ENCODE peak calls at places on chromosomes 2 and 18, in eight cellular contexts. One of them, this sample, is unnamed. For H3K4me1, the result is how much of the 10 kb centered on the place peaks cover.

GRCh38 chr2:96241901-96242611 is 23.7 kb downstream of the TMEM127 start:
- DNase-seq in suprapubic skin: no peak
- DNase-seq in heart left ventricle: peak
- DNase-seq in PC-3: peak
- DNase-seq in IMR-90: peak
- DNase-seq in cardiac muscle cell: no peak
- DNase-seq in pancreas: no peak
- DNase-seq in right cardiac atrium: peak
- DNase-seq in this sample: no peak

GRCh38 chr2:38722271-38723115 is 28.7 kb downstream of the SRSF7 start:
- DNase-seq in suprapubic skin: no peak
- DNase-seq in heart left ventricle: no peak
- DNase-seq in PC-3: no peak
- DNase-seq in IMR-90: no peak
- DNase-seq in cardiac muscle cell: peak
- DNase-seq in pancreas: no peak
- DNase-seq in right cardiac atrium: no peak
- DNase-seq in this sample: no peak

GRCh38 chr2:20217041-20217970 is 7.6 kb downstream of the SDC1 start:
- DNase-seq in suprapubic skin: peak
- DNase-seq in heart left ventricle: peak
- DNase-seq in PC-3: peak
- DNase-seq in IMR-90: no peak
- DNase-seq in cardiac muscle cell: no peak
- DNase-seq in pancreas: no peak
- DNase-seq in right cardiac atrium: no peak
- DNase-seq in this sample: peak

GRCh38 chr18:26301681-26302080 is 75.4 kb downstream of the TAF4B start:
- DNase-seq in suprapubic skin: no peak
- DNase-seq in heart left ventricle: no peak
- DNase-seq in PC-3: no peak
- DNase-seq in IMR-90: no peak
- DNase-seq in cardiac muscle cell: no peak
- DNase-seq in pancreas: no peak
- DNase-seq in right cardiac atrium: no peak
- DNase-seq in this sample: no peak

GRCh38 chr2:241844066-241844728 is 14.5 kb downstream of the PDCD1 start:
- DNase-seq in suprapubic skin: peak
- DNase-seq in heart left ventricle: peak
- DNase-seq in PC-3: peak
- DNase-seq in IMR-90: peak
- DNase-seq in cardiac muscle cell: peak
- DNase-seq in pancreas: peak
- DNase-seq in right cardiac atrium: peak
- DNase-seq in this sample: peak

GRCh38 chr18:57802166-57802868 is 798 bp downstream of the ATP8B1 start:
- DNase-seq in suprapubic skin: no peak
- DNase-seq in heart left ventricle: no peak
- DNase-seq in PC-3: no peak
- DNase-seq in IMR-90: no peak
- DNase-seq in cardiac muscle cell: no peak
- DNase-seq in pancreas: peak
- DNase-seq in right cardiac atrium: no peak
- DNase-seq in this sample: no peak

GRCh38 chr2:117982376-117983033 is 31.4 kb downstream of the CCDC93 start:
- DNase-seq in suprapubic skin: no peak
- DNase-seq in heart left ventricle: no peak
- DNase-seq in PC-3: no peak
- DNase-seq in IMR-90: no peak
- DNase-seq in cardiac muscle cell: peak
- DNase-seq in pancreas: no peak
- DNase-seq in right cardiac atrium: no peak
- DNase-seq in this sample: no peak

GRCh38 chr2:191166111-191166755 is 15.4 kb upstream of the STAT4 start:
- DNase-seq in suprapubic skin: no peak
- DNase-seq in heart left ventricle: no peak
- DNase-seq in PC-3: peak
- DNase-seq in IMR-90: peak
- DNase-seq in cardiac muscle cell: peak
- DNase-seq in pancreas: no peak
- DNase-seq in right cardiac atrium: no peak
- DNase-seq in this sample: peak

DNA sequence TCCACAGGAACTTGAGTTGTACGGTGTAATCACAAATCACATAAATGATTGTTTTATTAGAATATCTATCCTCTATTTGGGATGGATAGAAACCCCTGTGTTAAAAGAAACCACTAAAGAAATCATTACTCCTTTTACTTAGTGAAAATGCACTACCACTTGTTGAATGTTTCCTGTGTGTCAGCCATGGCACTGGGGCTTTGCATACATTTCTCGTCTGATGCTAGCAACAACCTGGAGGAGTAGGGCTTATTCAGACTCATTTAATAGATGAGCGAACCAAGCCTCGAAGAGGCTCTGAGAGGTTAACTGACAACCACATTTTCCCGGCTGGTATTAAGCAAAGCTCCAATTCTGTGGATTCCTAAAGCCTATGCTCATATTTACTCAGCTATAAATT is 60.5 kb upstream of the PELI1 start:
- DNase-seq in suprapubic skin: no peak
- DNase-seq in heart left ventricle: no peak
- DNase-seq in PC-3: peak
- DNase-seq in IMR-90: no peak
- DNase-seq in cardiac muscle cell: no peak
- DNase-seq in pancreas: no peak
- DNase-seq in right cardiac atrium: no peak
- DNase-seq in this sample: no peak
- H3K4me1 ChIP-seq in suprapubic skin: under half
- H3K4me1 ChIP-seq in heart left ventricle: under half
- H3K4me1 ChIP-seq in PC-3: under half
- H3K4me1 ChIP-seq in IMR-90: under half
- H3K4me1 ChIP-seq in cardiac muscle cell: under half
- H3K4me1 ChIP-seq in pancreas: under half
- H3K4me1 ChIP-seq in right cardiac atrium: under half
- H3K4me1 ChIP-seq in this sample: under half

GRCh38 chr18:79569720-79570119 is 109.9 kb upstream of the CTDP1 start:
- DNase-seq in suprapubic skin: peak
- DNase-seq in heart left ventricle: no peak
- DNase-seq in PC-3: no peak
- DNase-seq in IMR-90: no peak
- DNase-seq in cardiac muscle cell: no peak
- DNase-seq in pancreas: peak
- DNase-seq in right cardiac atrium: no peak
- DNase-seq in this sample: no peak

GRCh38 chr18:79564441-79564840 is 115.2 kb upstream of the CTDP1 start:
- DNase-seq in suprapubic skin: no peak
- DNase-seq in heart left ventricle: no peak
- DNase-seq in PC-3: no peak
- DNase-seq in IMR-90: no peak
- DNase-seq in cardiac muscle cell: no peak
- DNase-seq in pancreas: no peak
- DNase-seq in right cardiac atrium: no peak
- DNase-seq in this sample: no peak

GRCh38 chr18:79567481-79568147 is 112.0 kb upstream of the CTDP1 start:
- DNase-seq in suprapubic skin: peak
- DNase-seq in heart left ventricle: peak
- DNase-seq in PC-3: no peak
- DNase-seq in IMR-90: peak
- DNase-seq in cardiac muscle cell: peak
- DNase-seq in pancreas: peak
- DNase-seq in right cardiac atrium: peak
- DNase-seq in this sample: peak

GRCh38 chr18:79568543-79569205 is 110.9 kb upstream of the CTDP1 start:
- DNase-seq in suprapubic skin: peak
- DNase-seq in heart left ventricle: peak
- DNase-seq in PC-3: no peak
- DNase-seq in IMR-90: no peak
- DNase-seq in cardiac muscle cell: no peak
- DNase-seq in pancreas: peak
- DNase-seq in right cardiac atrium: no peak
- DNase-seq in this sample: no peak

GRCh38 chr18:79566841-79567370 is 112.7 kb upstream of the CTDP1 start:
- DNase-seq in suprapubic skin: peak
- DNase-seq in heart left ventricle: peak
- DNase-seq in PC-3: no peak
- DNase-seq in IMR-90: no peak
- DNase-seq in cardiac muscle cell: no peak
- DNase-seq in pancreas: peak
- DNase-seq in right cardiac atrium: no peak
- DNase-seq in this sample: no peak
- H3K4me1 ChIP-seq in suprapubic skin: under half
- H3K4me1 ChIP-seq in heart left ventricle: under half
- H3K4me1 ChIP-seq in PC-3: under half
- H3K4me1 ChIP-seq in IMR-90: under half
- H3K4me1 ChIP-seq in cardiac muscle cell: under half
- H3K4me1 ChIP-seq in pancreas: under half
- H3K4me1 ChIP-seq in right cardiac atrium: under half
- H3K4me1 ChIP-seq in this sample: under half

GRCh38 chr2:157790780-157791179 is 85.3 kb downstream of the ACVR1 start:
- DNase-seq in suprapubic skin: no peak
- DNase-seq in heart left ventricle: no peak
- DNase-seq in PC-3: no peak
- DNase-seq in IMR-90: no peak
- DNase-seq in cardiac muscle cell: no peak
- DNase-seq in pancreas: no peak
- DNase-seq in right cardiac atrium: no peak
- DNase-seq in this sample: no peak
- H3K4me1 ChIP-seq in suprapubic skin: under half
- H3K4me1 ChIP-seq in heart left ventricle: half or more
- H3K4me1 ChIP-seq in PC-3: under half
- H3K4me1 ChIP-seq in IMR-90: under half
- H3K4me1 ChIP-seq in cardiac muscle cell: under half
- H3K4me1 ChIP-seq in pancreas: under half
- H3K4me1 ChIP-seq in right cardiac atrium: under half
- H3K4me1 ChIP-seq in this sample: under half

GRCh38 chr18:34999734-35000397 is 41.3 kb upstream of the MAPRE2 start:
- DNase-seq in suprapubic skin: no peak
- DNase-seq in heart left ventricle: no peak
- DNase-seq in PC-3: no peak
- DNase-seq in IMR-90: no peak
- DNase-seq in cardiac muscle cell: no peak
- DNase-seq in pancreas: no peak
- DNase-seq in right cardiac atrium: no peak
- DNase-seq in this sample: no peak
- H3K4me1 ChIP-seq in suprapubic skin: under half
- H3K4me1 ChIP-seq in heart left ventricle: under half
- H3K4me1 ChIP-seq in PC-3: under half
- H3K4me1 ChIP-seq in IMR-90: under half
- H3K4me1 ChIP-seq in cardiac muscle cell: under half
- H3K4me1 ChIP-seq in pancreas: under half
- H3K4me1 ChIP-seq in right cardiac atrium: under half
- H3K4me1 ChIP-seq in this sample: under half

GRCh38 chr18:7750095-7750663 is 183.1 kb downstream of the PTPRM start:
- DNase-seq in suprapubic skin: no peak
- DNase-seq in heart left ventricle: no peak
- DNase-seq in PC-3: no peak
- DNase-seq in IMR-90: no peak
- DNase-seq in cardiac muscle cell: no peak
- DNase-seq in pancreas: no peak
- DNase-seq in right cardiac atrium: no peak
- DNase-seq in this sample: no peak

GRCh38 chr18:7750966-7751365 is 183.8 kb downstream of the PTPRM start:
- DNase-seq in suprapubic skin: no peak
- DNase-seq in heart left ventricle: no peak
- DNase-seq in PC-3: no peak
- DNase-seq in IMR-90: no peak
- DNase-seq in cardiac muscle cell: no peak
- DNase-seq in pancreas: no peak
- DNase-seq in right cardiac atrium: no peak
- DNase-seq in this sample: no peak

GRCh38 chr18:7749001-7749391 is 181.9 kb downstream of the PTPRM start:
- DNase-seq in suprapubic skin: no peak
- DNase-seq in heart left ventricle: no peak
- DNase-seq in PC-3: no peak
- DNase-seq in IMR-90: no peak
- DNase-seq in cardiac muscle cell: peak
- DNase-seq in pancreas: no peak
- DNase-seq in right cardiac atrium: no peak
- DNase-seq in this sample: no peak

GRCh38 chr18:7748252-7749000 is 181.3 kb downstream of the PTPRM start:
- DNase-seq in suprapubic skin: no peak
- DNase-seq in heart left ventricle: no peak
- DNase-seq in PC-3: no peak
- DNase-seq in IMR-90: no peak
- DNase-seq in cardiac muscle cell: no peak
- DNase-seq in pancreas: no peak
- DNase-seq in right cardiac atrium: no peak
- DNase-seq in this sample: no peak

GRCh38 chr18:7749510-7749981 is 182.4 kb downstream of the PTPRM start:
- DNase-seq in suprapubic skin: no peak
- DNase-seq in heart left ventricle: no peak
- DNase-seq in PC-3: no peak
- DNase-seq in IMR-90: no peak
- DNase-seq in cardiac muscle cell: peak
- DNase-seq in pancreas: no peak
- DNase-seq in right cardiac atrium: no peak
- DNase-seq in this sample: no peak
- H3K4me1 ChIP-seq in suprapubic skin: under half
- H3K4me1 ChIP-seq in heart left ventricle: half or more
- H3K4me1 ChIP-seq in PC-3: under half
- H3K4me1 ChIP-seq in IMR-90: under half
- H3K4me1 ChIP-seq in cardiac muscle cell: under half
- H3K4me1 ChIP-seq in pancreas: under half
- H3K4me1 ChIP-seq in right cardiac atrium: under half
- H3K4me1 ChIP-seq in this sample: under half

GRCh38 chr2:217861334-217861877 is 141.4 kb downstream of the TNS1 start:
- DNase-seq in suprapubic skin: no peak
- DNase-seq in heart left ventricle: no peak
- DNase-seq in PC-3: no peak
- DNase-seq in IMR-90: no peak
- DNase-seq in cardiac muscle cell: no peak
- DNase-seq in pancreas: no peak
- DNase-seq in right cardiac atrium: no peak
- DNase-seq in this sample: no peak
- H3K4me1 ChIP-seq in suprapubic skin: under half
- H3K4me1 ChIP-seq in heart left ventricle: half or more
- H3K4me1 ChIP-seq in PC-3: under half
- H3K4me1 ChIP-seq in IMR-90: under half
- H3K4me1 ChIP-seq in cardiac muscle cell: under half
- H3K4me1 ChIP-seq in pancreas: under half
- H3K4me1 ChIP-seq in right cardiac atrium: under half
- H3K4me1 ChIP-seq in this sample: under half

This sample was measured in prostate gland.